ENCODE peak calls at places on chromosomes 16 and 17, in ten cellular contexts. M is ovary; K is CD4-positive, CD25-positive, alpha-beta regulatory T cell; X is tibial artery; P is cardiac muscle cell; L is fibroblast of lung; B is effector memory CD4-positive, alpha-beta T cell; D is colonic mucosa; I is heart right ventricle; F is suprapubic skin. E is an unnamed sample.

GRCh38 chr16:78768723-78769122 is 669.3 kb downstream of the WWOX start:
- DNase-seq in M (no peak), K (peak; percentile 53), X (no peak), P (no peak), L (no peak), B (peak; percentile 9), D (no peak), I (no peak), F (no peak), E (no peak)

GRCh38 chr16:75550211-75550662 is 5.8 kb downstream of the TMEM231 start:
- DNase-seq in M (no peak), K (peak; percentile 40), X (peak; percentile 73), P (no peak), L (peak; percentile 26), B (no peak), D (peak; percentile 85), I (peak; percentile 82), F (no peak), E (peak; percentile 33)

GRCh38 chr17:3801043-3801746 is at the start of gene ITGAE:
- DNase-seq in M (no peak), K (no peak), X (no peak), P (no peak), L (no peak), B (no peak), D (no peak), I (no peak), F (no peak), E (no peak)

GRCh38 chr17:36812762-36813161 is 124.5 kb upstream of the LHX1 start:
- DNase-seq in M (no peak), K (no peak), X (no peak), P (peak; percentile 15), L (no peak), B (no peak), D (no peak), I (no peak), F (no peak), E (no peak)

GRCh38 chr16:3242709-3243108 is 7.8 kb upstream of the ZNF200 start:
- DNase-seq in M (no peak), K (no peak), X (no peak), P (no peak), L (no peak), B (no peak), D (no peak), I (no peak), F (no peak), E (no peak)

GRCh38 chr16:680967-681745 is 946 bp downstream of the STUB1 start:
- DNase-seq in M (peak; percentile 60), K (no peak), X (no peak), P (peak; percentile 40), L (peak; percentile 57), B (no peak), D (peak; percentile 70), I (no peak), F (no peak), E (peak; percentile 89)

GRCh38 chr17:35087731-35088646 is 24.5 kb upstream of the RFFL start:
- DNase-seq in M (no peak), K (peak; percentile 68), X (peak; percentile 77), P (peak; percentile 70), L (peak; percentile 52), B (peak; percentile 13), D (peak; percentile 83), I (peak; percentile 43), F (peak; percentile 82), E (peak; percentile 65)

GRCh38 chr17:42670199-42670924 is 6.4 kb downstream of the PLEKHH3 start:
- DNase-seq in M (no peak), K (peak; percentile 55), X (no peak), P (no peak), L (no peak), B (peak; percentile 24), D (no peak), I (no peak), F (no peak), E (no peak)

GRCh38 chr17:61444831-61445230 is 7.4 kb upstream of the TBX4 start:
- DNase-seq in M (no peak), K (no peak), X (no peak), P (no peak), L (peak; percentile 78), B (no peak), D (no peak), I (no peak), F (no peak), E (no peak)

GRCh38 chr17:14331200-14331981 is 30.5 kb downstream of the HS3ST3B1 start:
- DNase-seq in M (no peak), K (peak; percentile 30), X (no peak), P (no peak), L (no peak), B (no peak), D (no peak), I (no peak), F (no peak), E (no peak)

GRCh38 chr16:29983420-29984136 is 9.9 kb downstream of the TAOK2 start:
- DNase-seq in M (no peak), K (no peak), X (no peak), P (no peak), L (no peak), B (no peak), D (no peak), I (no peak), F (no peak), E (no peak)

GRCh38 chr16:9039208-9039607 is 52.2 kb upstream of the HAPSTR1 start:
- DNase-seq in M (no peak), K (peak; percentile 41), X (no peak), P (peak; percentile 34), L (peak; percentile 41), B (no peak), D (no peak), I (no peak), F (no peak), E (no peak)

GRCh38 chr17:50684612-50685333 is 22.9 kb downstream of the ANKRD40 start:
- DNase-seq in M (no peak), K (no peak), X (peak; percentile 63), P (no peak), L (no peak), B (no peak), D (peak; percentile 91), I (no peak), F (no peak), E (peak; percentile 52)

GRCh38 chr16:74580828-74581227 is 26.1 kb downstream of the GLG1 start:
- DNase-seq in M (no peak), K (no peak), X (no peak), P (no peak), L (no peak), B (no peak), D (no peak), I (no peak), F (no peak), E (no peak)

GRCh38 chr16:28904828-28905227 is 20.2 kb downstream of the RABEP2 start:
- DNase-seq in M (no peak), K (no peak), X (no peak), P (no peak), L (no peak), B (no peak), D (no peak), I (no peak), F (no peak), E (no peak)

GRCh38 chr16:28901862-28902261 is 23.2 kb downstream of the RABEP2 start:
- DNase-seq in M (no peak), K (no peak), X (no peak), P (no peak), L (no peak), B (no peak), D (no peak), I (no peak), F (no peak), E (no peak)

GRCh38 chr16:28904363-28904762 is 20.7 kb downstream of the RABEP2 start:
- DNase-seq in M (no peak), K (no peak), X (no peak), P (no peak), L (no peak), B (no peak), D (no peak), I (no peak), F (no peak), E (no peak)

GRCh38 chr16:28903344-28904042 is 21.5 kb downstream of the RABEP2 start:
- DNase-seq in M (no peak), K (no peak), X (no peak), P (no peak), L (no peak), B (no peak), D (no peak), I (no peak), F (no peak), E (no peak)

GRCh38 chr16:28902909-28903308 is 22.1 kb downstream of the RABEP2 start:
- DNase-seq in M (no peak), K (no peak), X (no peak), P (no peak), L (no peak), B (no peak), D (no peak), I (no peak), F (no peak), E (no peak)
- H3K4me1 ChIP-seq in M (no peaks in the 10 kb centered on the region), K (no peaks in the 10 kb centered on the region), X (no peaks in the 10 kb centered on the region), P (no peaks in the 10 kb centered on the region), L (no peaks in the 10 kb centered on the region), B (no peaks in the 10 kb centered on the region), D (no peaks in the 10 kb centered on the region), I (no peaks in the 10 kb centered on the region), F (no peaks in the 10 kb centered on the region), E (no peaks in the 10 kb centered on the region)

GRCh38 chr16:56985962-56986360 is 3.4 kb upstream of the NLRC5 start:
- DNase-seq in M (no peak), K (no peak), X (peak; percentile 49), P (no peak), L (no peak), B (no peak), D (no peak), I (no peak), F (no peak), E (no peak)
- H3K4me1 ChIP-seq in M (peaks cover 16% of the 10 kb centered on the region), K (peaks cover 62% of the 10 kb centered on the region), X (peaks cover 82% of the 10 kb centered on the region), P (no peaks in the 10 kb centered on the region), L (peaks cover 16% of the 10 kb centered on the region), B (peaks cover 45% of the 10 kb centered on the region), D (peaks cover 38% of the 10 kb centered on the region), I (peaks cover 56% of the 10 kb centered on the region), F (peaks cover 49% of the 10 kb centered on the region), E (peaks cover 43% of the 10 kb centered on the region)

GRCh38 chr17:82238562-82239201 is 9.8 kb downstream of the SLC16A3 start:
- DNase-seq in M (peak; percentile 79), K (peak; percentile 91), X (peak; percentile 93), P (no peak), L (peak; percentile 76), B (peak; percentile 64), D (peak; percentile 93), I (peak; percentile 82), F (peak; percentile 93), E (peak; percentile 71)
- H3K4me1 ChIP-seq in M (peaks cover 66% of the 10 kb centered on the region), K (peaks cover 55% of the 10 kb centered on the region), X (peaks cover 79% of the 10 kb centered on the region), P (peaks cover 65% of the 10 kb centered on the region), L (peaks cover 55% of the 10 kb centered on the region), B (peaks cover 52% of the 10 kb centered on the region), D (peaks cover 58% of the 10 kb centered on the region), I (peaks cover 73% of the 10 kb centered on the region), F (peaks cover 92% of the 10 kb centered on the region), E (peaks cover 54% of the 10 kb centered on the region)

GRCh38 chr17:57197672-57198071 is 58.7 kb upstream of the MSI2 start:
- DNase-seq in M (no peak), K (no peak), X (no peak), P (no peak), L (no peak), B (no peak), D (no peak), I (no peak), F (no peak), E (no peak)

GRCh38 chr17:57201481-57201880 is 54.8 kb upstream of the MSI2 start:
- DNase-seq in M (no peak), K (no peak), X (no peak), P (no peak), L (no peak), B (no peak), D (no peak), I (no peak), F (no peak), E (no peak)

GRCh38 chr17:57195790-57196460 is 60.4 kb upstream of the MSI2 start:
- DNase-seq in M (no peak), K (no peak), X (no peak), P (no peak), L (peak; percentile 32), B (no peak), D (no peak), I (no peak), F (no peak), E (peak; percentile 29)
- H3K4me1 ChIP-seq in M (no peaks in the 10 kb centered on the region), K (no peaks in the 10 kb centered on the region), X (no peaks in the 10 kb centered on the region), P (no peaks in the 10 kb centered on the region), L (no peaks in the 10 kb centered on the region), B (no peaks in the 10 kb centered on the region), D (no peaks in the 10 kb centered on the region), I (no peaks in the 10 kb centered on the region), F (no peaks in the 10 kb centered on the region), E (no peaks in the 10 kb centered on the region)

E was measured in adrenal gland.